ENCODE peak calls at places on chromosomes 11 and 22, in nine cellular contexts. I, U, Z, Q, F, C, N, S and Y are unnamed samples.
A peak's percentile ranks its signal among the peaks of the same experiment; 100 is the strongest.

GRCh38 chr11:112051768-112052167 is 22.0 kb downstream of the PIH1D2 start:
- DNase-seq in F (no peak), N (no peak), Z (no peak), Q (no peak), C (peak; percentile 27), I (no peak), U (no peak), S (no peak), Y (no peak)

GRCh38 chr11:112583246-112583893 is 322.7 kb upstream of the PLET1 start:
- DNase-seq in C (peak; percentile 55), F (no peak), Q (no peak), Z (no peak), I (no peak), U (no peak), N (no peak), S (no peak), Y (no peak)

GRCh38 chr22:17773606-17774205 is 563 bp downstream of the BID start:
- DNase-seq in N (no peak), U (peak; percentile 41), I (peak; percentile 65), S (peak; percentile 60), Q (peak; percentile 85), Z (no peak), F (no peak), C (peak; percentile 79), Y (peak; percentile 36)

GRCh38 chr11:60377737-60378136 is 595 bp upstream of the MS4A7 start:
- DNase-seq in N (no peak), C (peak; percentile 39), F (peak; percentile 36), U (no peak), I (no peak), S (no peak), Z (no peak), Q (no peak), Y (no peak)

GRCh38 chr11:43130616-43131015 is 181.2 kb upstream of the API5 start:
- DNase-seq in N (no peak), I (peak; percentile 4), S (no peak), F (peak; percentile 24), U (no peak), Z (no peak), Q (no peak), C (no peak), Y (no peak)

GRCh38 chr11:118290923-118291322 is 13.6 kb upstream of the CD3E start:
- DNase-seq in C (peak; percentile 43), N (no peak), I (no peak), U (no peak), Z (no peak), S (no peak), Q (no peak), F (no peak), Y (no peak)

GRCh38 chr22:30425616-30426394 is at the start of gene MTFP1:
- DNase-seq in Q (peak; percentile 55), U (no peak), I (peak; percentile 18), N (no peak), S (peak; percentile 41), Z (no peak), C (peak; percentile 77), F (no peak), Y (peak; percentile 53)

GRCh38 chr11:122197055-122197987 is 81.3 kb upstream of the BLID start:
- DNase-seq in I (no peak), Q (no peak), C (no peak), F (no peak), U (no peak), Z (peak; percentile 96), S (no peak), N (peak; percentile 99), Y (no peak)

GRCh38 chr11:117908261-117908895 is 20.8 kb downstream of the TMPRSS13 start:
- DNase-seq in Z (no peak), C (no peak), S (no peak), N (no peak), F (no peak), I (no peak), U (no peak), Q (no peak), Y (no peak)

GRCh38 chr11:117232911-117233409 is 489 bp downstream of the RNF214 start:
- DNase-seq in N (no peak), Z (no peak), Q (no peak), U (no peak), F (no peak), I (no peak), S (no peak), C (peak; percentile 67), Y (no peak)

GRCh38 chr11:36376315-36376887 is 80.3 kb downstream of the PRR5L start:
- DNase-seq in I (no peak), F (no peak), U (no peak), Z (no peak), N (no peak), S (no peak), Q (no peak), C (peak; percentile 23), Y (no peak)

GRCh38 chr22:21451545-21452520 is 15.4 kb upstream of the TMEM191C start:
- DNase-seq in S (no peak), F (no peak), Q (no peak), N (no peak), C (no peak), I (no peak), U (no peak), Z (no peak), Y (no peak)

GRCh38 chr11:62127941-62128770 is 4.3 kb downstream of the INCENP start:
- DNase-seq in S (no peak), Q (no peak), U (no peak), N (no peak), F (no peak), I (no peak), C (no peak), Z (no peak), Y (no peak)

GRCh38 chr11:58059011-58059358 is 28.2 kb downstream of the OR6Q1 start:
- DNase-seq in N (no peak), Q (no peak), C (no peak), Z (no peak), S (no peak), I (no peak), U (no peak), F (no peak), Y (no peak)

GRCh38 chr11:78265326-78265725 is 76.6 kb downstream of the USP35 start:
- DNase-seq in C (no peak), U (no peak), Z (no peak), F (no peak), S (no peak), I (no peak), Q (no peak), N (no peak), Y (no peak)

GRCh38 chr11:134664863-134665535 is 253.0 kb upstream of the B3GAT1 start:
- DNase-seq in C (no peak), U (no peak), Z (no peak), F (no peak), S (no peak), N (no peak), Q (no peak), I (no peak), Y (no peak)

GRCh38 chr11:1283091-1283511 is 26.3 kb downstream of the TOLLIP start:
- DNase-seq in I (no peak), N (no peak), Q (no peak), Z (no peak), U (no peak), C (no peak), S (no peak), F (no peak), Y (no peak)

GRCh38 chr11:75195164-75195962 is 44.5 kb downstream of the SLCO2B1 start:
- DNase-seq in S (peak; percentile 7), Z (no peak), I (peak; percentile 93), F (no peak), Q (no peak), N (no peak), U (no peak), C (no peak), Y (no peak)

GRCh38 chr22:37262346-37262745 is 18.3 kb upstream of the RAC2 start:
- DNase-seq in U (no peak), S (no peak), Z (no peak), C (no peak), Q (no peak), F (no peak), N (no peak), I (no peak), Y (no peak)

GRCh38 chr11:78649361-78650215 is 74.9 kb upstream of the NARS2 start:
- DNase-seq in S (no peak), Z (no peak), U (no peak), Q (no peak), I (no peak), N (no peak), F (no peak), C (no peak), Y (no peak)

GRCh38 chr11:2745511-2745910 is 45.7 kb upstream of the KCNQ1OT1 start:
- DNase-seq in I (no peak), Z (no peak), N (no peak), C (no peak), Q (no peak), U (no peak), S (no peak), F (no peak), Y (no peak)

GRCh38 chr11:26297179-26297970 is 34.6 kb upstream of the ANO3 start:
- DNase-seq in F (peak; percentile 48), C (peak; percentile 45), S (peak; percentile 54), Z (peak; percentile 37), I (peak; percentile 4), U (no peak), Q (no peak), N (no peak), Y (peak; percentile 70)

GRCh38 chr11:57778318-57779037 is 16.9 kb downstream of the CTNND1 start:
- DNase-seq in U (no peak), C (no peak), S (peak; percentile 29), Z (peak; percentile 95), Q (no peak), N (peak; percentile 78), F (peak; percentile 84), I (no peak), Y (peak; percentile 78)

GRCh38 chr11:108817971-108818370 is 153.1 kb downstream of the DDX10 start:
- DNase-seq in C (no peak), U (no peak), Z (peak; percentile 9), Q (no peak), F (no peak), S (no peak), N (no peak), I (no peak), Y (no peak)

GRCh38 chr22:40024201-40025061 is 29.7 kb downstream of the FAM83F start:
- DNase-seq in U (no peak), Q (peak; percentile 60), N (peak; percentile 30), F (peak; percentile 44), I (peak; percentile 68), C (peak; percentile 88), S (peak; percentile 84), Z (no peak), Y (peak; percentile 22)